ENCODE peak calls at places on chromosomes 13 and 19, in four cellular contexts. Y, B, R and E are unnamed samples.

GRCh38 chr13:23715092-23715761 is 145.0 kb downstream of the TNFRSF19 start:
- DNase-seq in R (no peak), B (no peak), Y (no peak), E (no peak)

GRCh38 chr13:24709186-24709913 is 29.1 kb downstream of the ATP12A start:
- DNase-seq in Y (no peak), B (no peak), R (no peak), E (no peak)

GRCh38 chr13:102487330-102487729 is 85.5 kb upstream of the FGF14 start:
- DNase-seq in R (peak), B (peak), Y (no peak), E (no peak)

GRCh38 chr13:42762251-42762650 is 19.1 kb upstream of the FAM216B start:
- DNase-seq in Y (no peak), B (no peak), R (peak), E (peak)

GRCh38 chr13:33090755-33091454 is 74.7 kb downstream of the KL start:
- DNase-seq in B (no peak), R (no peak), Y (no peak), E (no peak)

GRCh38 chr19:8370176-8371010 is 6.4 kb downstream of the ANGPTL4 start:
- DNase-seq in R (peak), Y (no peak), B (no peak), E (no peak)

GRCh38 chr13:29855784-29856183 is 5.4 kb upstream of the UBL3 start:
- DNase-seq in R (no peak), B (no peak), Y (no peak), E (no peak)

GRCh38 chr13:51614350-51614786 is 30.1 kb downstream of the WDFY2 start:
- DNase-seq in Y (no peak), R (no peak), B (peak), E (peak)

GRCh38 chr13:67438465-67438864 is 208.3 kb upstream of the PCDH9 start:
- DNase-seq in R (peak), B (no peak), Y (no peak), E (no peak)

GRCh38 chr19:46009530-46010510 is 13.0 kb downstream of the PGLYRP1 start:
- DNase-seq in Y (peak), R (peak), B (peak), E (peak)

GRCh38 chr13:27813826-27814225 is 21.5 kb downstream of the GSX1 start:
- DNase-seq in Y (no peak), R (no peak), B (no peak), E (no peak)

GRCh38 chr19:28221736-28222135 is 991.2 kb downstream of the UQCRFS1 start:
- DNase-seq in Y (no peak), R (no peak), B (no peak), E (no peak)

GRCh38 chr19:28218728-28219127 is 994.2 kb downstream of the UQCRFS1 start:
- DNase-seq in R (no peak), B (no peak), Y (no peak), E (no peak)

GRCh38 chr19:28213476-28214082 is 999.4 kb downstream of the UQCRFS1 start:
- DNase-seq in Y (no peak), R (no peak), B (no peak), E (no peak)

DNA sequence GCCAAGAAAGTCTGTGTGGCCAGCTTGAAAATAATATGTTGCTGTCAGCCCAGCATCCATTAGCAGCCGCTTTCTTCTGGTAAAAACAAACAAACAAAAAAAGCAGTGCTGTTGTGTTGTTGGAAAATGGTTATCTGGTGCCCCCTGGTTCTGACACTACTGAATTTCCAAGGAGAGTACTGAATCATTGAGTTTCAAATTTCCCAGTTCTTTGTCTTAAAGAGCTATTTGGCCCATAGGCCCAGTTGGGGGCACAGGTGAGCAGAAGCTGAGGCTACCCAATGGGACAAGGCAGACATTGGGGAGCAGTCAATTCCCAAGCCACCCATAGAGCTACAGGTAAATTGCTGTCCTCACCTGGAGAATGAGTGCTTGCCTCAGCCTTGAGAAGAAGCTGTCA is 995.9 kb downstream of the UQCRFS1 start:
- DNase-seq in Y (no peak), B (no peak), R (no peak), E (no peak)
- TF ChIP-seq CTCF in Y (no peak), B (no peak), R (no peak), E (no peak)

GRCh38 chr19:17778621-17779280 is 16.2 kb upstream of the B3GNT3 start:
- DNase-seq in B (no peak), R (no peak), Y (no peak), E (no peak)

GRCh38 chr19:17779281-17779930 is 15.5 kb upstream of the B3GNT3 start:
- DNase-seq in R (peak), B (no peak), Y (no peak), E (no peak)

GRCh38 chr19:17777840-17778620 is 16.9 kb upstream of the B3GNT3 start:
- DNase-seq in R (peak), Y (peak), B (no peak), E (peak)

GRCh38 chr19:17784201-17785008 is 10.5 kb upstream of the B3GNT3 start:
- DNase-seq in B (peak), R (peak), Y (peak), E (peak)

DNA sequence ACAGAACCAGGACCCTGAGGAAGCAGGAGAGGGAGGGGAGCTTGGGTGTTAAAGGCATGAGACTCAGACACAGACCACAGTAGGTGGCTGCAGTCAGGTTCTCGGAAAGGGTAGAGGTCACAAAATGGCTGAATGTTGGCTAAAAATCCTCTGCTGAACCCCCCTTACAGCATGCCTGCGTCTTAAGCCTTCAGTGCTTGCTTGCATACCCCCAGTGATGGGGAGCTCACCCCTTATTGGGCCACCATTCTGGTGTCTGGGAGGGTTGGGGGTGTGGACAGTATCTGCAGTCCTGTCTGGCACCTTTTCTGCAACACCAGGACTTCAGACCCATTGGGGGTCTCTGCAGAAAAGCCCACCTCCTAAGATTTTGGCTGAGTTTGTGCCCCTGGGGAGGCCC is 14.2 kb upstream of the B3GNT3 start:
- DNase-seq in B (no peak), Y (no peak), R (no peak), E (no peak)
- TF ChIP-seq CTCF in B (no peak), Y (no peak), R (no peak), E (no peak)

GRCh38 chr13:40812724-40813445 is 23.5 kb downstream of the SLC25A15 start:
- DNase-seq in Y (no peak), R (peak), B (no peak), E (peak)

GRCh38 chr13:40814803-40815202 is 25.4 kb downstream of the SLC25A15 start:
- DNase-seq in B (no peak), R (peak), Y (no peak), E (no peak)

GRCh38 chr13:40812102-40812501 is 22.7 kb downstream of the SLC25A15 start:
- DNase-seq in B (no peak), Y (no peak), R (no peak), E (no peak)

GRCh38 chr13:40809471-40809870 is 20.1 kb downstream of the SLC25A15 start:
- DNase-seq in Y (no peak), R (no peak), B (no peak), E (no peak)

DNA sequence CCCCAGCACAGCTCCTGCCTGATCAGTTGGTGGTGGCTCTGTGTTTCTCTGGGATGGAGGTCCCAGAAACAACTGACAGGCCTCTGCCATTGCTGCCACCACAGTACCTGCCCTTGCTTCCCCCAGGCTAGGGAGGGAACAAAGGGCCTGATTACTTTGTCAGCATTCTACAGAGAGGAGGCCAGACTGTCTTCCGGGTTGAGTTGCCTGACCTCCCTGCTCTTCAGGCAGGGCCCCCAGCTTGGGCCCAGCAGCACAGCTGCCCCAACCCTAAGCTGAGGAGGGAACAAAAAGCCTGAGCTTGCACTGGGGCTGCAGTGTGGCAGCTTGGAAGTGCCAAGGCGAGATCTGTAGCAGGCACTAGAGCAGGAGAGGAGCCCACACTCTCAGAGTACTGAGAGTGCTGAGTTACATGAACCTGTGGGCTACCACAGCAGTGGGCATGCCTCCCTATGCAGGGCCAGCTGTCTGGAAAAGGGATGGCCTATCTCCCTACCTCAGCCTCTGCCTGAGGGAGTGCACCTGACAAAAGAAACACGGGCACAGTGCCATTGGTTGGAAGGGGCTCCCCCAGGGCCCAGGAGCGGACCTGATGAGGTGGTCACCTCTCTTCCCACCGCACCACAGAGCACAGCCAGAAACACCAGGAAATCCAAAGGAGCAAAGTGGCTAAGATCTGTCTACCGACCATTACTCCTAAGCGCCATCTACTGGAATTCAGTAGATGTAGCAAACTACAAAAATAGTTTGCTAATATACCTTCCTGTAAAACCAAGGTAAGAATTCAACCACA is 24.4 kb downstream of the SLC25A15 start:
- DNase-seq in Y (no peak), B (no peak), R (peak), E (peak)
- TF ChIP-seq CTCF in Y (no peak), B (no peak), R (peak), E (peak)

GRCh38 chr19:10112895-10113591 is 1.6 kb downstream of the P2RY11 start:
- DNase-seq in R (peak), B (peak), Y (peak), E (no peak)

GRCh38 chr19:10113592-10113963 is 2.1 kb downstream of the P2RY11 start:
- DNase-seq in Y (no peak), R (no peak), B (no peak), E (no peak)

GRCh38 chr19:10115392-10116084 is 4.0 kb downstream of the P2RY11 start:
- DNase-seq in B (no peak), R (no peak), Y (no peak), E (no peak)

GRCh38 chr19:10114651-10115391 is 3.3 kb downstream of the P2RY11 start:
- DNase-seq in B (no peak), Y (no peak), R (no peak), E (no peak)

GRCh38 chr19:10113964-10114650 is 2.6 kb downstream of the P2RY11 start:
- DNase-seq in R (no peak), B (no peak), Y (no peak), E (no peak)
- TF ChIP-seq CTCF in R (no peak), B (no peak), Y (no peak), E (no peak)

GRCh38 chr19:38210458-38210987 is 13.5 kb downstream of the DPF1 start:
- DNase-seq in R (peak), Y (no peak), B (peak), E (no peak)

GRCh38 chr19:38211779-38212178 is 12.2 kb downstream of the DPF1 start:
- DNase-seq in Y (no peak), B (no peak), R (no peak), E (no peak)

GRCh38 chr19:38209671-38210457 is 14.2 kb downstream of the DPF1 start:
- DNase-seq in Y (no peak), R (peak), B (peak), E (peak)

GRCh38 chr19:38209152-38209551 is 14.9 kb downstream of the DPF1 start:
- DNase-seq in B (no peak), Y (no peak), R (no peak), E (no peak)

GRCh38 chr19:38211206-38211605 is 12.8 kb downstream of the DPF1 start:
- DNase-seq in Y (no peak), R (no peak), B (no peak), E (no peak)
- TF ChIP-seq CTCF in Y (no peak), R (no peak), B (no peak), E (peak)